ENCODE peak calls at places on chromosomes 6 and 20, in five cellular contexts. D is lower leg skin, R is AG10803, I is heart left ventricle, V is skeletal muscle cell. C is an unnamed sample.

GRCh38 chr6:131877999-131878789 is 70.4 kb downstream of the ENPP1 start:
- DNase-seq in D (no peak), I (no peak), V (no peak), R (peak), C (no peak)

GRCh38 chr6:5213851-5214507 is 46.8 kb downstream of the LYRM4 start:
- DNase-seq in R (peak), I (peak), D (no peak), V (no peak), C (no peak)

GRCh38 chr6:157283330-157283898 is 39.9 kb downstream of the TMEM242 start:
- DNase-seq in V (no peak), I (no peak), R (no peak), D (no peak), C (no peak)

GRCh38 chr20:25051386-25052155 is 6.4 kb downstream of the ACSS1 start:
- DNase-seq in R (no peak), I (no peak), D (no peak), V (no peak), C (no peak)

GRCh38 chr20:24382330-24382729 is 87.1 kb upstream of the SYNDIG1 start:
- DNase-seq in I (peak), R (peak), V (no peak), D (no peak), C (no peak)

GRCh38 chr6:127186889-127187288 is 68.4 kb downstream of the RSPO3 start:
- DNase-seq in R (no peak), D (no peak), V (no peak), I (peak), C (peak)

GRCh38 chr20:50977066-50978045 is 18.7 kb downstream of the MOCS3 start:
- DNase-seq in V (no peak), R (no peak), D (no peak), I (no peak), C (no peak)

GRCh38 chr20:61719691-61720347 is 345.9 kb downstream of the TAF4 start:
- DNase-seq in V (no peak), D (no peak), I (no peak), R (no peak), C (no peak)

GRCh38 chr6:131400054-131400781 is 172.8 kb upstream of the ARG1 start:
- DNase-seq in D (no peak), I (no peak), R (peak), V (peak), C (no peak)

GRCh38 chr20:48603116-48603818 is 224.5 kb downstream of the PREX1 start:
- DNase-seq in V (peak), D (no peak), R (no peak), I (no peak), C (no peak)

GRCh38 chr6:14831922-14832321 is 413.9 kb upstream of the JARID2 start:
- DNase-seq in R (no peak), D (no peak), V (no peak), I (no peak), C (no peak)

GRCh38 chr20:46784450-46785127 is 75.1 kb downstream of the SLC2A10 start:
- DNase-seq in R (peak), D (no peak), I (no peak), V (no peak), C (no peak)

GRCh38 chr6:159601211-159601610 is 91.8 kb downstream of the SOD2 start:
- DNase-seq in I (no peak), V (no peak), D (no peak), R (no peak), C (no peak)

GRCh38 chr6:40977085-40977484 is 61.9 kb downstream of the UNC5CL start:
- DNase-seq in R (no peak), I (no peak), D (no peak), V (no peak), C (no peak)

GRCh38 chr6:11366183-11366933 is 133.9 kb upstream of the NEDD9 start:
- DNase-seq in D (no peak), V (no peak), I (no peak), R (no peak), C (no peak)

GRCh38 chr6:99250476-99250875 is 99.0 kb downstream of the FAXC start:
- DNase-seq in D (no peak), V (no peak), I (no peak), R (no peak), C (no peak)

GRCh38 chr6:148874698-148875293 is 128.0 kb downstream of the UST start:
- DNase-seq in D (no peak), I (peak), V (no peak), R (peak), C (no peak)

GRCh38 chr6:75201076-75201475 is 4.8 kb downstream of the COL12A1 start:
- DNase-seq in D (no peak), V (no peak), I (no peak), R (no peak), C (no peak)

GRCh38 chr6:131980791-131981623 is 29.8 kb upstream of the CCN2 start:
- DNase-seq in R (peak), D (no peak), I (no peak), V (no peak), C (no peak)

GRCh38 chr20:44747166-44748004 is 1.7 kb downstream of the KCNK15 start:
- DNase-seq in V (no peak), D (peak), R (peak), I (peak), C (peak)

GRCh38 chr20:44748005-44748370 is 2.3 kb downstream of the KCNK15 start:
- DNase-seq in R (no peak), V (no peak), D (no peak), I (no peak), C (no peak)

GRCh38 chr20:44746367-44747165 is 901 bp downstream of the KCNK15 start:
- DNase-seq in V (no peak), D (no peak), I (no peak), R (no peak), C (no peak)

GRCh38 chr20:44752099-44752931 is 6.7 kb downstream of the KCNK15 start:
- DNase-seq in D (no peak), I (no peak), V (no peak), R (no peak), C (no peak)

DNA sequence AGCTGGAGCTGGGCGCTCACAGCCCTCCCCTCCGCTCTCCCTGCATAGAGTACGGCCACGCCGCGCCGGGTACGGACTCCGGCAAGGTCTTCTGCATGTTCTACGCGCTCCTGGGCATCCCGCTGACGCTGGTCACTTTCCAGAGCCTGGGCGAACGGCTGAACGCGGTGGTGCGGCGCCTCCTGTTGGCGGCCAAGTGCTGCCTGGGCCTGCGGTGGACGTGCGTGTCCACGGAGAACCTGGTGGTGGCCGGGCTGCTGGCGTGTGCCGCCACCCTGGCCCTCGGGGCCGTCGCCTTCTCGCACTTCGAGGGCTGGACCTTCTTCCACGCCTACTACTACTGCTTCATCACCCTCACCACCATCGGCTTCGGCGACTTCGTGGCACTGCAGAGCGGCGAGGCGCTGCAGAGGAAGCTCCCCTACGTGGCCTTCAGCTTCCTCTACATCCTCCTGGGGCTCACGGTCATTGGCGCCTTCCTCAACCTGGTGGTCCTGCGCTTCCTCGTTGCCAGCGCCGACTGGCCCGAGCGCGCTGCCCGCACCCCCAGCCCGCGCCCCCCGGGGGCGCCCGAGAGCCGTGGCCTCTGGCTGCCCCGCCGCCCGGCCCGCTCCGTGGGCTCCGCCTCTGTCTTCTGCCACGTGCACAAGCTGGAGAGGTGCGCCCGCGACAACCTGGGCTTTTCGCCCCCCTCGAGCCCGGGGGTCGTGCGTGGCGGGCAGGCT is 4.6 kb downstream of the KCNK15 start:
- DNase-seq in R (no peak), V (no peak), I (no peak), D (no peak), C (no peak)
- H3K4me3 ChIP-seq in R (no peak), V (no peak), I (no peak), D (no peak), C (peak)

DNA sequence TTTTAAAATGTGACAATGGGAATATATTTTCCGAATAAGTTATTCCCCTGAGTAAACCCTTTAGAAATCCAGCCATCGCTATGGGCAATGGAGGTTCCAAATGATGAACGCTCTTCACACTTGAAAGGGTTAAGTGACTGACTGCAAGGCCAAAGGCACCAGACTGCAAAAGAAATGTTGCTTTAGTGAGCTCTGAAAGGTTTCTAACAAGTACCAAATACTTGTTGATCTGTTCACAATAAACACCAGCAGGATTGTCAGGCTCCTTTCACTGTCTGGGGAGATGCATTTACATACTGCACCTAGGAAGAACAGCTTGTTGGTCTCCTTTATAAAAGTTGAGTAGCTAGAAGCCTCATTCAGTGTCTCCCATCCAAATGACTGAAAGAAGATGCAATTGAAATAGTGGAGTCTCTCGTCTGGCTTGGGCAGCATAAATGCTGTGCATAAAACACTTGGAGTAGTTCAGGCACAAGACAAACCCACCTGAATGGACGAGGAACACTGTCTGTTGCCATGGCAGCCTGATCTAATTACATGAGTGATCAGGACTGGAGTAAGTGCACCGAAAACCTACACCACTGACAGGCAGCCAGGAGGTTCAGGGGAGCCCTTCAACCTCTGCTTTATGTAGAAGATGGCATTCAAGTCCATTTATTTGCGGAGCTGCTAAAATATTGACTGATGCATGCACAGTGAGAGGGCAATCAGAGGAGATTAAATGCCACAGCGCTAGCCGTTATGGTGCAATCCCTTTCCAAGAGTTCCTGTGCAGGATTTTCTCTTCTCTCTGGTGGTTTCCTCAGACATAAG is 2.9 kb downstream of the ATXN1 start:
- DNase-seq in I (no peak), R (peak), V (no peak), D (no peak), C (no peak)
- H3K4me3 ChIP-seq in I (no peak), R (peak), V (peak), D (no peak), C (peak)

GRCh38 chr20:348972-349841 is 2.3 kb downstream of the NRSN2 start:
- DNase-seq in I (no peak), V (no peak), R (no peak), D (no peak), C (no peak)
- H3K4me3 ChIP-seq in I (no peak), V (no peak), R (no peak), D (no peak), C (no peak)

DNA sequence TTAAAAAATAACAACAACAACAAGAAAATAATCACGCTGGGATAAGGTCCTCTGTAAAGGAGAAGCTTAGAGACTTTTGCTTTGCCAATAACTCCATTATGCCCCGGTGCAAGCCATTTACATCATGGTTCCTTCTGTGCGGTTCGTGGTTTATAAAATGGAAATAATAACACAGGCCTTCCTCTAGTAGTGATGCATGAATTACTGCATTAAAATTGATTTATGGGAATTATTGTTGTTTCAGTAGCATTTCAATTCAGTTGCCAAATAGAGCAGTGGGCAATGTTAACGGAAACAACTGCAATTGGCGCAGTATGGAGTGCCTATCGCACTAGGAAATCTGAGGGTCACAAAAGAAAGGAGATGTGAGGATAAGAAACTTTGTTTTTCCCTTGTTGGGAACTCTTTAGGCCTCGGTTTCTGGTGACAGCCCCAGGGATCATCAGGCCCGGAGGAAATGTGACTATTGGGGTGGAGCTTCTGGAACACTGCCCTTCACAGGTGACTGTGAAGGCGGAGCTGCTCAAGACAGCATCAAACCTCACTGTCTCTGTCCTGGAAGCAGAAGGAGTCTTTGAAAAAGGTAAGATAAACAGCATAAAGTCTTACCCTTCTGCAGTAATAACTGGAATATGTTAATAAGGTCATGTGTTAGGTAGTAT is 1.1 kb downstream of the CD109 start:
- DNase-seq in D (no peak), V (no peak), I (no peak), R (no peak), C (no peak)
- H3K4me3 ChIP-seq in D (no peak), V (peak), I (peak), R (peak), C (peak)

GRCh38 chr6:105604593-105604905 is 201.7 kb upstream of the PREP start:
- DNase-seq in D (no peak), V (no peak), I (no peak), R (no peak), C (no peak)

GRCh38 chr6:105603779-105604592 is 201.1 kb upstream of the PREP start:
- DNase-seq in V (peak), D (peak), R (peak), I (no peak), C (no peak)

GRCh38 chr6:105600342-105601293 is 197.7 kb upstream of the PREP start:
- DNase-seq in V (peak), I (no peak), D (no peak), R (peak), C (no peak)

GRCh38 chr6:105598264-105598663 is 195.4 kb upstream of the PREP start:
- DNase-seq in R (no peak), I (no peak), D (no peak), V (no peak), C (no peak)

DNA sequence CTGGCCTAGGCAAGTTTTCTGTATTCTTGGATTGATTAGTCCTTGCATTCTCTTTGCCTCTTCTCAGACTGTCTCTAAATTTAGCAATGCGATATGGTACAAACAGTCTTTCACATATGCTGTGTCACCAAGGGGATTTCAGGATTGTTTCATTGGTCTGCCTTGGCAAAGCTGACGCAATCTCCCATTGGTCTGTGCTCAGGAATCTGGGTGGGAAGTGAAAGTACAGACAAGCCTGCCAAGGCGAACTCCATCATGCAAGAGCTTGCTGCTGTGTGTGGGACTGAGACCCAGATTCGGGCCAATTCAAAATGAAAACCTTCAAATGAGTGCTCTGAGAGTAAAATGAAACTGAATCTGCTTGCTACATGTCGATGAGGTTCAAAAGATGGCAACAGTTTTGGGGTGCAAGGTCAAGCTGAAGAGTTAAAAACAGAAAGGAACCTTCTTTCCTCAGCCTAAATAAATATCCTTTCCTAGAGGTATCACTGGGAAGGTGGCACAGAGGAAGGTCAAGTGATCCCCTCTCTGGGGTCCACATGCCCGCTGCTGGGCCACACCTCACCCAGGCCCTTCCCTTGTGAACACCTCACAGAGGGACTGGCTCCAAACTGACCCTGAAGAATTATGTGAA is 198.8 kb upstream of the PREP start:
- DNase-seq in R (peak), I (peak), D (peak), V (peak), C (peak)
- H3K4me3 ChIP-seq in R (peak), I (no peak), D (no peak), V (no peak), C (peak)

DNA sequence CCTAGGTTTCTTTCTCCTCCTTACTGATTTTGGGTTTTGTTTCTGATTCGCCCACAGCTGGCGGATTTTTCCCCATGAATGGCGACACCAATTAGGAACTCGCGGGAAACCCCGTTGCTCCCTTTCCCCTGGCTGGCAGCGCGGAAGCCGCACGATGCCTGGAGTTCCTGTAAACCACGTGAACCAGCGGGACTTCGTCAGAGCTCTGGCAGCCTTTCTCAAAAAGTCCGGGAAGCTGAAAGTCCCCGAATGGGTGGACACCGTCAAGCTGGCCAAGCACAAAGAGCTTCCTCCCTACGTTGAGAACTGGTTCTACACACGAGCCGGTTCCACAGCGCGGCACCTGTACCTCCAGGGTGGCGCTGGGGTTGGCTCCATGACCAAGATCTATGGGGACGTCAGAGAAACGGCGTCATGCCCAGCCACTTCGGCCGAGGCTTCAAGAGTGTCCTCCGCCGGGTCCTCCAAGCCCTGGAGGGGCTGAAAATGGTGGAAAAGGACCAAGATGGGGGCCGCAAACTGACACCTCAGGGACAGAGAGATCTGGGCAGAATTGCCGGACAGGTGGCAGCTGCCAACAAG is 3.2 kb upstream of the SEC23B start:
- DNase-seq in R (peak), V (no peak), I (peak), D (peak), C (peak)
- H3K4me3 ChIP-seq in R (peak), V (no peak), I (no peak), D (no peak), C (peak)

C was measured in thoracic aorta.